ENCODE peak calls at places on chromosomes 11 and 22, in ten cellular contexts. A, F, X, I, D, H, Z, S, U and M are unnamed samples.

GRCh38 chr11:94885133-94885532 is 88.2 kb downstream of the CWC15 start:
- DNase-seq in D (no peak), S (no peak), I (peak), U (no peak), F (no peak), X (no peak), Z (no peak), H (no peak), A (no peak), M (peak)

GRCh38 chr11:10261821-10262220 is 32.2 kb downstream of the SBF2 start:
- DNase-seq in H (no peak), A (no peak), D (no peak), Z (no peak), S (peak), I (peak), X (no peak), U (no peak), F (no peak), M (no peak)

GRCh38 chr11:133386262-133386661 is 146.0 kb downstream of the OPCML start:
- DNase-seq in H (no peak), I (no peak), S (no peak), D (no peak), A (no peak), X (no peak), F (no peak), Z (no peak), U (no peak), M (no peak)

GRCh38 chr22:36773935-36774334 is 2.0 kb downstream of the IFT27 start:
- DNase-seq in X (no peak), Z (no peak), A (no peak), U (no peak), F (peak), H (peak), S (peak), D (no peak), I (peak), M (no peak)

GRCh38 chr11:6468712-6469495 is 4.8 kb downstream of the TRIM3 start:
- DNase-seq in S (peak), X (peak), F (peak), I (peak), A (peak), U (peak), D (peak), Z (peak), H (no peak), M (peak)

GRCh38 chr11:96426356-96427103 is 36.7 kb downstream of the JRKL start:
- DNase-seq in U (no peak), S (peak), D (no peak), X (no peak), I (peak), Z (no peak), F (peak), H (peak), A (no peak), M (no peak)

GRCh38 chr11:17263803-17264202 is 12.7 kb upstream of the NUCB2 start:
- DNase-seq in S (peak), F (no peak), Z (no peak), A (no peak), H (no peak), X (no peak), I (peak), D (no peak), U (no peak), M (no peak)

GRCh38 chr11:115759622-115760527 is 255.7 kb upstream of the CADM1 start:
- DNase-seq in D (peak), I (no peak), A (no peak), S (no peak), X (peak), H (no peak), Z (no peak), U (peak), F (peak), M (no peak)

GRCh38 chr11:76023408-76024068 is 182.8 kb downstream of the WNT11 start:
- DNase-seq in F (no peak), D (no peak), S (no peak), H (peak), X (no peak), Z (no peak), U (no peak), I (peak), A (no peak), M (no peak)

GRCh38 chr11:12692238-12693074 is 18.2 kb downstream of the TEAD1 start:
- DNase-seq in X (peak), H (no peak), Z (peak), I (peak), U (peak), S (peak), A (peak), F (no peak), D (peak), M (peak)

GRCh38 chr11:107018902-107019493 is 722 bp upstream of the GUCY1A2 start:
- DNase-seq in A (peak), U (peak), F (peak), Z (peak), X (peak), S (peak), I (peak), D (peak), H (no peak), M (peak)

GRCh38 chr22:46915978-46916730 is 153.7 kb downstream of the TBC1D22A start:
- DNase-seq in F (no peak), I (no peak), D (no peak), A (no peak), X (no peak), Z (no peak), H (no peak), S (no peak), U (no peak), M (no peak)

GRCh38 chr11:65625628-65626342 is 10.2 kb downstream of the PCNX3 start:
- DNase-seq in A (no peak), F (peak), U (peak), X (no peak), D (peak), I (peak), S (peak), Z (peak), H (no peak), M (peak)

GRCh38 chr11:117584056-117584830 is 212.8 kb downstream of the DSCAML1 start:
- DNase-seq in X (peak), F (no peak), S (peak), H (no peak), Z (no peak), U (no peak), I (no peak), A (no peak), D (peak), M (no peak)

GRCh38 chr11:10694481-10695239 is 1.1 kb upstream of the IRAG1 start:
- DNase-seq in Z (no peak), X (no peak), F (no peak), D (no peak), S (peak), A (no peak), H (no peak), I (no peak), U (no peak), M (no peak)

GRCh38 chr11:115222218-115222862 is 281.9 kb downstream of the CADM1 start:
- DNase-seq in I (peak), X (no peak), F (no peak), D (no peak), H (peak), Z (no peak), S (peak), U (peak), A (no peak), M (no peak)

GRCh38 chr11:19524171-19524671 is 188.4 kb upstream of the NAV2 start:
- DNase-seq in H (no peak), F (no peak), U (no peak), I (no peak), S (peak), X (no peak), Z (peak), A (peak), D (no peak), M (no peak)

GRCh38 chr11:83070878-83071640 is 638 bp downstream of the RAB30 start:
- DNase-seq in F (peak), I (no peak), H (no peak), D (peak), X (peak), S (peak), Z (no peak), A (peak), U (peak), M (no peak)

GRCh38 chr11:117925198-117925925 is 3.8 kb downstream of the TMPRSS13 start:
- DNase-seq in U (no peak), Z (no peak), X (peak), A (no peak), D (no peak), F (no peak), I (no peak), S (no peak), H (peak), M (no peak)

GRCh38 chr11:22635689-22636088 is 10.1 kb upstream of the FANCF start:
- DNase-seq in U (no peak), A (no peak), Z (no peak), F (no peak), D (no peak), I (no peak), H (no peak), X (no peak), S (no peak), M (no peak)

GRCh38 chr22:42930810-42931420 is 73.8 kb upstream of the ARFGAP3 start:
- DNase-seq in I (peak), X (no peak), D (no peak), S (peak), H (no peak), A (no peak), Z (peak), F (no peak), U (no peak), M (no peak)

GRCh38 chr22:37991738-37992442 is 7.5 kb upstream of the SOX10 start:
- DNase-seq in Z (no peak), I (no peak), D (no peak), S (no peak), H (no peak), F (no peak), X (no peak), A (no peak), U (no peak), M (no peak)

GRCh38 chr22:37784829-37785495 is 22.8 kb upstream of the GCAT start:
- DNase-seq in D (no peak), S (no peak), X (no peak), Z (no peak), U (peak), F (peak), H (no peak), I (peak), A (no peak), M (no peak)

GRCh38 chr22:38738475-38739070 is 17.2 kb downstream of the SUN2 start:
- DNase-seq in H (no peak), F (no peak), S (no peak), X (no peak), Z (no peak), U (no peak), D (no peak), I (no peak), A (no peak), M (no peak)

GRCh38 chr11:105447936-105448702 is 161.8 kb upstream of the GRIA4 start:
- DNase-seq in H (no peak), F (no peak), S (no peak), D (no peak), Z (no peak), U (no peak), I (no peak), X (no peak), A (no peak), M (no peak)

GRCh38 chr11:86637976-86638375 is 34.4 kb downstream of the ME3 start:
- DNase-seq in X (no peak), S (peak), I (no peak), H (no peak), U (no peak), Z (no peak), F (no peak), D (no peak), A (no peak), M (no peak)

DNA sequence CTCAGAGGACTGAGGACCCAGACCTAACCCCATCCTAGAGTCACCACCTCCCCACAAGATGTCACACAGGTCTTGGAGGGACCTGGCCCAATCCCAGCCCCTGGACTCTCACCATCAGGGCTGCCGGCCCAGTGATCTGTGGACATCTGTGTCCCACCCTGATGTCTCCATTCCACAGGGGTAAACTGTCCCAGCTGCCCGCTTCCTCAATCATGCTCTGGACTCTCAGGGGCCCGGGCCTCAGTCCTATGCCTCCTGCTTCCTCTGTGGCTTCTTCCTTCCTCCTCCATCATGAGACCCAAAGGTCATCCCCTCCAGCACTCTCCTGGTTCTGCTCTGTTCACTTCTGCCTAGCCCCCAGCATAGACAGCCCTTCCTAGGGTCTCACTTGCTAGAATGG is 32.2 kb downstream of the ARAP1 start:
- DNase-seq in U (no peak), A (no peak), X (no peak), F (no peak), Z (no peak), D (no peak), S (no peak), I (no peak), H (no peak), M (no peak)
- H3K4me3 ChIP-seq in U (peak), A (peak), X (peak), F (no peak), Z (peak), D (peak), S (no peak), I (peak), H (peak), M (peak)

GRCh38 chr11:124759268-124760204 is 2.6 kb downstream of the ESAM start:
- DNase-seq in X (no peak), U (no peak), H (no peak), D (no peak), F (peak), S (no peak), I (no peak), A (no peak), Z (no peak), M (no peak)

GRCh38 chr11:124760205-124760652 is 1.9 kb downstream of the ESAM start:
- DNase-seq in D (no peak), X (no peak), S (no peak), A (no peak), F (peak), U (no peak), I (no peak), H (peak), Z (no peak), M (no peak)

GRCh38 chr11:124762077-124762623 is at the start of gene ESAM:
- DNase-seq in A (no peak), X (no peak), I (no peak), S (no peak), Z (peak), H (peak), D (no peak), U (peak), F (peak), M (peak)

GRCh38 chr11:124761301-124762021 is 629 bp downstream of the ESAM start:
- DNase-seq in F (peak), A (no peak), X (no peak), D (no peak), H (no peak), I (no peak), S (no peak), Z (no peak), U (no peak), M (no peak)

GRCh38 chr11:124760806-124761205 is 1.3 kb downstream of the ESAM start:
- DNase-seq in X (no peak), D (no peak), I (no peak), A (no peak), F (no peak), H (no peak), S (no peak), Z (no peak), U (no peak), M (no peak)
- H3K4me3 ChIP-seq in X (peak), D (peak), I (no peak), A (peak), F (no peak), H (peak), S (no peak), Z (peak), U (peak), M (peak)

DNA sequence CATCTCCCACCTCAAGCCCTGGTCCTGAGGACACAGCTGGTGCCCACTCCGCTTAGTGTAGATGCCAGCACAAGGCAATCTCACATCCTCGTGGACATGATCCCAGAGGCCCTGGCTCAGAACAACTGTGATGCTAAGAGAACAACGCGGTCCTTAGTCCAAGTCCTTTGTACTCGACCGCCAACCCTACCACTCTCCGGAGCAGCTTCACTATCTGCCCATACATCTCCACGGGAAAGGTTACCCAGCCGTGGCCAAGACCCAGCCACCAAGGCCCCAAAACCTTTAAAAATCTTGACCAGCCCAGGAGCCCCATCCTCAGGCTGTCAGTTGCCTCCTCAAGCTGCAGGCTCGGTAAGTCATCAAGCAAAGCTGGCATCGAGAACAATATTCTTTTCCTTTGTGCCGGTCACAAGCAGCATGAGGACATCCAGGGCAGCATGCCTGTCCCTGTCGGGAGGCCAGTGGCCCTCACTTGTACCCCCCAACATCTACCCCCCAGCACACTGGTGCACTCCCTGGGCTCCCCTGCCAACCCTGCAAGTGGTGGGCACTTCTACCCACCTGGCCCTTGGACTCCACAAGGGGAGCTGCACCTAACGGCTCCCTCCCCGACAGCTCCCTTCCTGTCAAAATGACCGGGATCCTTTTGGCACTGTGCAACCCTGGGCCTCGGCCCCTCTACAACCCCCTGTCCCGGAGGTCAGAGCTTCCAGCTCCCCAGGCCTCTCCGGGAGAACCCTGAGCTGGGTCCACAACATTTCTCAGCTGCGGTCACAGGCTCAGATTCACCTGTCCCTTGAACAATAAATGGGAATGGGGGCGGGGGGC is 2.5 kb downstream of the OSBPL5 start:
- DNase-seq in I (no peak), S (no peak), D (no peak), X (no peak), A (no peak), H (no peak), U (peak), Z (peak), F (peak), M (no peak)
- H3K4me3 ChIP-seq in I (no peak), S (no peak), D (no peak), X (peak), A (no peak), H (no peak), U (no peak), Z (no peak), F (no peak), M (no peak)

GRCh38 chr22:19986011-19986409 is 30.6 kb downstream of the ARVCF start:
- DNase-seq in X (no peak), Z (no peak), H (no peak), A (no peak), S (no peak), D (no peak), I (no peak), U (no peak), F (no peak), M (no peak)
- H3K4me3 ChIP-seq in X (peak), Z (peak), H (no peak), A (peak), S (peak), D (peak), I (peak), U (peak), F (peak), M (no peak)

DNA sequence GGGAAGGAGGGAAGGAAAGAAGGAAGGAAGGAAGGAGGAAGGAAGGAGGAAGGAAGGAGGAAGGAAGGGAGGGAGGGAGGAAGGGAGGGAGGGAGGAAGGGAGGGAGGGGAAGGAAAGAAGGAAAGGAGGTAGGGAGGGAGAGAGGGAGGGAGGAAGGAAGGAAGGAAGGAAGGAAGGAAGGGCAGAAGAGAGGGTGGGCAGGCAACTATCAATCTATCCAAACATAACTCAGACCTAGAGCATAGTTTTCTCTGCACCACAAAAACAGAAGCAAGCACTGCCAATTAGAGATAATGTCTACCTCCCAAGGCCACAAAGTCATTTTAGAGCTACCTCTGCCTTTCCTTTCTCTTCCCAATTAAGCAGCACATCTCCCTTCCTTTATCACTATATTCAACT is 109.1 kb downstream of the ETS1 start:
- DNase-seq in X (no peak), U (no peak), Z (no peak), A (no peak), I (no peak), S (no peak), D (no peak), H (no peak), F (no peak), M (no peak)
- H3K4me3 ChIP-seq in X (no peak), U (no peak), Z (no peak), A (no peak), I (no peak), S (no peak), D (no peak), H (no peak), F (no peak), M (no peak)

GRCh38 chr11:27697679-27698275 is 2.5 kb downstream of the BDNF start:
- DNase-seq in H (no peak), I (no peak), Z (no peak), S (peak), D (no peak), U (no peak), A (no peak), X (no peak), F (no peak), M (no peak)
- H3K4me3 ChIP-seq in H (no peak), I (no peak), Z (no peak), S (no peak), D (no peak), U (no peak), A (no peak), X (no peak), F (no peak), M (no peak)